ENCODE peak calls at places on chromosomes 7 and 10, in five cellular contexts. H is endothelial cell of umbilical vein; K is activated effector memory CD4-positive, alpha-beta T cell treated with anti-CD3 and anti-CD28 coated beads, Interleukin-2, amount 50 U/mL, for 16 hours; Z is ecto neural progenitor cell; N is head of caudate nucleus. I is an unnamed sample.

GRCh38 chr7:191105-192034 is 1.0 kb upstream of the FAM20C start:
- DNase-seq in N (peak), Z (peak), K (no peak), H (peak), I (peak)

GRCh38 chr10:88893611-88894010 is 13.6 kb downstream of the STAMBPL1 start:
- DNase-seq in K (no peak), N (no peak), H (no peak), Z (no peak), I (no peak)

GRCh38 chr10:75127481-75127880 is 16.0 kb downstream of the SAMD8 start:
- DNase-seq in Z (no peak), K (no peak), N (no peak), H (peak), I (no peak)

GRCh38 chr10:12135631-12136030 is 6.2 kb downstream of the SEC61A2 start:
- DNase-seq in H (no peak), K (no peak), N (no peak), Z (no peak), I (no peak)

GRCh38 chr7:90678986-90679385 is 82.9 kb downstream of the CDK14 start:
- DNase-seq in N (no peak), K (no peak), H (no peak), Z (no peak), I (no peak)

GRCh38 chr7:36188266-36188665 is 35.2 kb downstream of the EEPD1 start:
- DNase-seq in N (peak), H (no peak), Z (no peak), K (no peak), I (no peak)

GRCh38 chr7:79973455-79973854 is 161.2 kb upstream of the GNAI1 start:
- DNase-seq in Z (no peak), N (no peak), H (no peak), K (no peak), I (no peak)

GRCh38 chr10:49310460-49310859 is 11.5 kb downstream of the C10orf71 start:
- DNase-seq in Z (no peak), K (no peak), N (no peak), H (no peak), I (no peak)

GRCh38 chr7:142263598-142264380 is 5.9 kb upstream of the PRSS58 start:
- DNase-seq in Z (no peak), H (no peak), N (no peak), K (no peak), I (no peak)

GRCh38 chr7:107982918-107983389 is 20.0 kb downstream of the LAMB1 start:
- DNase-seq in K (no peak), Z (no peak), N (no peak), H (no peak), I (no peak)

GRCh38 chr7:75696263-75697037 is 42.3 kb downstream of the HIP1 start:
- DNase-seq in H (no peak), K (no peak), N (no peak), Z (no peak), I (no peak)

GRCh38 chr7:157466473-157467261 is 129.9 kb downstream of the DNAJB6 start:
- DNase-seq in N (no peak), H (no peak), Z (peak), K (no peak), I (no peak)

GRCh38 chr10:4606856-4607636 is 219.0 kb upstream of the AKR1E2 start:
- DNase-seq in K (no peak), Z (no peak), N (no peak), H (no peak), I (no peak)

GRCh38 chr7:131109011-131109756 is 218.5 kb upstream of the MKLN1 start:
- DNase-seq in H (peak), Z (no peak), K (no peak), N (no peak), I (no peak)

GRCh38 chr7:44530990-44531389 is 10.1 kb downstream of the NPC1L1 start:
- DNase-seq in K (no peak), H (no peak), Z (peak), N (no peak), I (no peak)

GRCh38 chr7:141754939-141755338 is 9.0 kb upstream of the TAS2R3 start:
- DNase-seq in K (no peak), H (peak), N (no peak), Z (no peak), I (no peak)

GRCh38 chr10:116296358-116296757 is 23.4 kb upstream of the GFRA1 start:
- DNase-seq in Z (no peak), H (no peak), K (no peak), N (no peak), I (no peak)

GRCh38 chr7:15130666-15131541 is 228.4 kb upstream of the DGKB start:
- DNase-seq in K (no peak), N (no peak), Z (no peak), H (peak), I (peak)

GRCh38 chr7:5349437-5350173 is 66.9 kb downstream of the SLC29A4 start:
- DNase-seq in Z (no peak), N (no peak), H (no peak), K (no peak), I (no peak)

GRCh38 chr7:157189405-157189804 is 50.7 kb downstream of the UBE3C start:
- DNase-seq in Z (no peak), N (no peak), H (peak), K (no peak), I (no peak)

GRCh38 chr10:113788604-113789083 is 37.2 kb downstream of the PLEKHS1 start:
- DNase-seq in H (peak), N (no peak), K (no peak), Z (no peak), I (peak)

GRCh38 chr10:16817125-16818019 is at the start of gene RSU1:
- DNase-seq in N (peak), K (peak), Z (peak), H (peak), I (peak)

GRCh38 chr10:3197354-3198003 is 24.9 kb upstream of the PITRM1 start:
- DNase-seq in N (peak), K (peak), H (peak), Z (peak), I (peak)

GRCh38 chr7:16465469-16466086 is at the start of gene SOSTDC1:
- DNase-seq in K (no peak), Z (no peak), N (no peak), H (peak), I (peak)

GRCh38 chr7:102287465-102288146 is 938 bp downstream of the SH2B2 start:
- DNase-seq in Z (no peak), N (no peak), K (peak), H (no peak), I (no peak)

GRCh38 chr7:16071246-16071857 is 350.0 kb downstream of the CRPPA start:
- DNase-seq in K (no peak), H (peak), N (no peak), Z (no peak), I (peak)

GRCh38 chr7:46320956-46321355 is 399.9 kb upstream of the IGFBP3 start:
- DNase-seq in K (no peak), H (no peak), N (no peak), Z (no peak), I (no peak)

GRCh38 chr10:61592581-61592980 is 70.1 kb upstream of the CABCOCO1 start:
- DNase-seq in H (peak), K (no peak), Z (no peak), N (peak), I (no peak)

GRCh38 chr10:89207181-89207800 is at the start of gene CH25H:
- DNase-seq in Z (peak), N (peak), H (peak), K (peak), I (peak)

GRCh38 chr7:1883031-1883761 is 213.1 kb downstream of the ELFN1 start:
- DNase-seq in H (peak), K (no peak), Z (no peak), N (no peak), I (peak)

GRCh38 chr7:69652947-69653701 is 54.8 kb downstream of the AUTS2 start:
- DNase-seq in N (no peak), H (no peak), Z (no peak), K (no peak), I (no peak)

I was measured in astrocyte of the cerebellum.